ENCODE peak calls at places on chromosomes 5 and 9, in six cellular contexts. One of them, this sample, is unnamed.

GRCh38 chr5:93626801-93627200 is 43.8 kb downstream of the NR2F1 start:
- DNase-seq in AG10803: no peak
- DNase-seq in IMR-90: no peak
- DNase-seq in brain microvascular endothelial cell: no peak
- DNase-seq in OCI-LY7: no peak
- DNase-seq in fibroblast of the aortic adventitia: no peak
- DNase-seq in this sample: no peak

GRCh38 chr5:169777112-169777511 is 140.0 kb downstream of the DOCK2 start:
- DNase-seq in OCI-LY7: no peak
- DNase-seq in IMR-90: no peak
- DNase-seq in brain microvascular endothelial cell: no peak
- DNase-seq in fibroblast of the aortic adventitia: no peak
- DNase-seq in AG10803: no peak
- DNase-seq in this sample: no peak

GRCh38 chr9:38284768-38285080 is 107.8 kb upstream of the ALDH1B1 start:
- DNase-seq in fibroblast of the aortic adventitia: no peak
- DNase-seq in IMR-90: no peak
- DNase-seq in brain microvascular endothelial cell: no peak
- DNase-seq in AG10803: no peak
- DNase-seq in OCI-LY7: no peak
- DNase-seq in this sample: no peak

GRCh38 chr5:68618501-68618900 is 402.9 kb downstream of the PIK3R1 start:
- DNase-seq in AG10803: no peak
- DNase-seq in fibroblast of the aortic adventitia: no peak
- DNase-seq in IMR-90: no peak
- DNase-seq in OCI-LY7: no peak
- DNase-seq in brain microvascular endothelial cell: no peak
- DNase-seq in this sample: no peak

GRCh38 chr9:32072568-32072967 is 311.9 kb upstream of the ACO1 start:
- DNase-seq in brain microvascular endothelial cell: no peak
- DNase-seq in IMR-90: no peak
- DNase-seq in fibroblast of the aortic adventitia: no peak
- DNase-seq in OCI-LY7: no peak
- DNase-seq in AG10803: no peak
- DNase-seq in this sample: no peak

GRCh38 chr5:79793722-79794121 is 104.1 kb downstream of the CMYA5 start:
- DNase-seq in brain microvascular endothelial cell: no peak
- DNase-seq in OCI-LY7: no peak
- DNase-seq in AG10803: no peak
- DNase-seq in fibroblast of the aortic adventitia: no peak
- DNase-seq in IMR-90: no peak
- DNase-seq in this sample: no peak

GRCh38 chr5:53335115-53335514 is 145.3 kb upstream of the FST start:
- DNase-seq in brain microvascular endothelial cell: no peak
- DNase-seq in AG10803: peak; percentile 35
- DNase-seq in fibroblast of the aortic adventitia: peak; percentile 54
- DNase-seq in IMR-90: peak; percentile 34
- DNase-seq in OCI-LY7: no peak
- DNase-seq in this sample: no peak

GRCh38 chr9:82682431-82682830 is 380.5 kb downstream of the RASEF start:
- DNase-seq in brain microvascular endothelial cell: no peak
- DNase-seq in fibroblast of the aortic adventitia: no peak
- DNase-seq in IMR-90: no peak
- DNase-seq in OCI-LY7: no peak
- DNase-seq in AG10803: no peak
- DNase-seq in this sample: no peak

GRCh38 chr5:54883374-54884194 is 101.8 kb downstream of the ESM1 start:
- DNase-seq in brain microvascular endothelial cell: no peak
- DNase-seq in fibroblast of the aortic adventitia: peak; percentile 49
- DNase-seq in OCI-LY7: no peak
- DNase-seq in IMR-90: peak; percentile 54
- DNase-seq in AG10803: peak; percentile 52
- DNase-seq in this sample: no peak

GRCh38 chr5:124289641-124290201 is 456.7 kb downstream of the ZNF608 start:
- DNase-seq in AG10803: no peak
- DNase-seq in OCI-LY7: peak; percentile 7
- DNase-seq in fibroblast of the aortic adventitia: no peak
- DNase-seq in brain microvascular endothelial cell: no peak
- DNase-seq in IMR-90: no peak
- DNase-seq in this sample: no peak

GRCh38 chr5:58411372-58411771 is 48.5 kb downstream of the PLK2 start:
- DNase-seq in OCI-LY7: no peak
- DNase-seq in AG10803: no peak
- DNase-seq in IMR-90: peak; percentile 22
- DNase-seq in brain microvascular endothelial cell: no peak
- DNase-seq in fibroblast of the aortic adventitia: no peak
- DNase-seq in this sample: no peak

GRCh38 chr9:9078301-9078700 is 1278.7 kb upstream of the DMAC1 start:
- DNase-seq in OCI-LY7: no peak
- DNase-seq in fibroblast of the aortic adventitia: no peak
- DNase-seq in IMR-90: no peak
- DNase-seq in brain microvascular endothelial cell: no peak
- DNase-seq in AG10803: no peak
- DNase-seq in this sample: no peak

GRCh38 chr5:178372091-178372695 is 139.6 kb upstream of the PHYKPL start:
- DNase-seq in IMR-90: no peak
- DNase-seq in AG10803: peak; percentile 20
- DNase-seq in fibroblast of the aortic adventitia: no peak
- DNase-seq in brain microvascular endothelial cell: no peak
- DNase-seq in OCI-LY7: no peak
- DNase-seq in this sample: no peak

GRCh38 chr9:120583958-120584369 is 4.0 kb upstream of the CDK5RAP2 start:
- DNase-seq in OCI-LY7: peak; percentile 82
- DNase-seq in AG10803: peak; percentile 96
- DNase-seq in IMR-90: peak; percentile 93
- DNase-seq in brain microvascular endothelial cell: peak; percentile 90
- DNase-seq in fibroblast of the aortic adventitia: peak; percentile 84
- DNase-seq in this sample: peak; percentile 70

GRCh38 chr5:108661590-108662219 is 86.0 kb upstream of the FER start:
- DNase-seq in IMR-90: peak; percentile 47
- DNase-seq in brain microvascular endothelial cell: peak; percentile 42
- DNase-seq in AG10803: peak; percentile 34
- DNase-seq in fibroblast of the aortic adventitia: peak; percentile 22
- DNase-seq in OCI-LY7: no peak
- DNase-seq in this sample: no peak

GRCh38 chr9:16265671-16266070 is 604.8 kb downstream of the BNC2 start:
- DNase-seq in fibroblast of the aortic adventitia: peak; percentile 19
- DNase-seq in OCI-LY7: no peak
- DNase-seq in IMR-90: peak; percentile 31
- DNase-seq in brain microvascular endothelial cell: no peak
- DNase-seq in AG10803: no peak
- DNase-seq in this sample: no peak

GRCh38 chr5:89301572-89302025 is 418.6 kb upstream of the MEF2C start:
- DNase-seq in IMR-90: no peak
- DNase-seq in AG10803: no peak
- DNase-seq in OCI-LY7: no peak
- DNase-seq in fibroblast of the aortic adventitia: no peak
- DNase-seq in brain microvascular endothelial cell: no peak
- DNase-seq in this sample: no peak

GRCh38 chr5:132072070-132072469 is 1.5 kb upstream of the CSF2 start:
- DNase-seq in IMR-90: no peak
- DNase-seq in OCI-LY7: no peak
- DNase-seq in brain microvascular endothelial cell: no peak
- DNase-seq in fibroblast of the aortic adventitia: no peak
- DNase-seq in AG10803: no peak
- DNase-seq in this sample: no peak

GRCh38 chr5:82931110-82931509 is 146.1 kb downstream of the TMEM167A start:
- DNase-seq in brain microvascular endothelial cell: peak; percentile 35
- DNase-seq in OCI-LY7: no peak
- DNase-seq in AG10803: no peak
- DNase-seq in IMR-90: peak; percentile 15
- DNase-seq in fibroblast of the aortic adventitia: peak; percentile 80
- DNase-seq in this sample: no peak

DNA sequence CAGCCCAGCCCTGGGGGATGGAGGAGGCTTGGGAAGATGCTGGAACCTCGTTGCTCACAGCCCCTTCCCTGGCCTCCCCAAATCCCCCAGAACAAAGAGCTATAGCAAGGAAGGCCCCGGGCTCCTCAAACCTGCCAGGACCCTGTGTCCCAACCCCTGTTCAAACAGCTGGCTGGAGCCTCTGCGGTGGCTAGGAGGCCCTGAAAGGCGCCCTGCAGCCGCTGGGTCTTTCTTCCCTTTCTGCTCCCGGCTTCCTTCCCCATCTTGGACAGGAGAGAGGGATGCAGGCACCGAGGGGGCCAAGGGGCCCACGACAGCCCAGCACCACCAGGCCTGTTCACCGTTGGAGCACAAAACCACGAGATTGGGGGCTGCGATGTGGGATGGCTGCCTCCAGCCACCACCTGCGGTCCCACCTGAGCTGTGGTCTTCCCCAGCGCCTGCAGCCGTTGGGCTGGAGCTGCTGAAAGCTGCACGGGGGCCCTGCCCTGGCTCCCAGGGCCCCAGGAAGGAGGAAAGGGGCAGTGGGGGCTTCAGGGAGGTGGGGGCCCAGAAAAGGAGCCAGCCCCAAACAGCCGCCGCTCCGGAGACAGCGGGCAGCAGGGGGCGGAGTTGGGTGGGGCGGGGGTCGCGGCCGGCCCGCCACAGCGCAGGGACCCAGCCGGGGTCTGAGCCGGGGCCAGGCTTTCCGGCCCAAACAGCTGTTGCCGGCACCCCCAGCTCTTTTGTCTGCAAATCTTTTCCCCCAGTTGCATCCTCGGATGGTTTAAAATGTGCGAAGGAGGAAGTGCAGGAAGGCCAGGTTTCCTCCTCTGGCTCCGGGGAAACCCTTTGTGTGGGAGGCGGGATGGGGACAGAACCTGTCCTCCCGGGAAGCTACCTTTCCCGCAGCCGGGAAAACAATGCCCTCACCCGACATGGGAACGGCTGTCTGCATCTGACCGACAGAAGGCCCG is 16.1 kb downstream of the NOTCH1 start:
- DNase-seq in fibroblast of the aortic adventitia: no peak
- DNase-seq in IMR-90: no peak
- DNase-seq in OCI-LY7: no peak
- DNase-seq in AG10803: no peak
- DNase-seq in brain microvascular endothelial cell: no peak
- DNase-seq in this sample: no peak
- TF ChIP-seq CTCF in fibroblast of the aortic adventitia: no peak
- TF ChIP-seq CTCF in IMR-90: no peak
- TF ChIP-seq CTCF in OCI-LY7: peak; percentile 38
- TF ChIP-seq CTCF in AG10803: no peak
- TF ChIP-seq CTCF in brain microvascular endothelial cell: no peak
- TF ChIP-seq CTCF in this sample: no peak

DNA sequence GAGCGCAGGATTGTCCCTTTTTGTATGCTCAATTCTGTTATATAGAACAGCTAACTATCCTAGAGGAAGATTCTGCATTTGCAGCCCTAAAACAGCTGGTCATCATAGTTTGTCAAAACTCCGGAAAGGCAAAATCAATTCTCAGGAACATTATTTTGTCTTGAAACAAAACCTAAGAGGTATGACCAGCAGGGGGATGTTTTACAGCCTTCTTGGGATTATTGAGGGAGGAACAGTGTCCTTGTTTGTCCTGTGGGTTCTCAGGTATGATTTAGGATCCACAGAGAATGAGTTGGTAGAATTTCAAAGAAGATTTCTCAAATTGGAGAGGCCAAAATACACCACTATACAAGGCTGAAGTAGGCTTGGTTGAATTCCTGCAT is 136.4 kb downstream of the ZSWIM6 start:
- DNase-seq in OCI-LY7: no peak
- DNase-seq in IMR-90: no peak
- DNase-seq in AG10803: no peak
- DNase-seq in brain microvascular endothelial cell: no peak
- DNase-seq in fibroblast of the aortic adventitia: no peak
- DNase-seq in this sample: no peak
- TF ChIP-seq CTCF in OCI-LY7: peak; percentile 6
- TF ChIP-seq CTCF in IMR-90: no peak
- TF ChIP-seq CTCF in AG10803: peak; percentile 30
- TF ChIP-seq CTCF in brain microvascular endothelial cell: peak; percentile 34
- TF ChIP-seq CTCF in fibroblast of the aortic adventitia: peak; percentile 19
- TF ChIP-seq CTCF in this sample: no peak

DNA sequence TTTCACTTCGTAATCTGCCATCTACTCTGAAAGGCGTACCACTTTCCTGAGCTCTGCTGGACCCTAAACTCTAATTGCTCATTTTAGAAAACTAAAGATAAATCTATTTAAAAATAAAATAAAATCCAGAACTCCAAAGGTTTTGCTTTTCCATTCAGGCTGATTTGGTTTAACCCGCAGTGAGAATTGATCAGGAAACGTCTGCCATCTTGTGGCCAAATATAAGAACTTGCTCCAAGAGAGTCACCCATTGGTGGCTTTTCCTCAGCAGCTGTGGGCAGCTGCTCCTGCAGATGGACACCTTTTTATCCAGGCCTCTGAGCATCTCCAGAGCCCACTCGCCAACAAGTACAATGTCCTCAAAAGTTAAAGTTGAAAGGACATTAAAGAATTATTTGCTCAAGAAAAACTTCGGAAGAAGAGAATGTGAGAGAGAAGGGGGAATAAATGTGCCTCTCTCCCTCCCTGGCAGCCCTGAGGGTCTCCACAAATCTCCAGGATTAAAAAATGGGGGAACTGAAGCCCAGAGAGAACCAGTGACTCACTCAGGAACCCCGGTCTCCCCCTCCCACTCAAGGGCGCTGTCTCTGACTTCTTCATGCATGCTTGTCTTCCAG is 4.1 kb downstream of the SAXO1 start:
- DNase-seq in IMR-90: peak; percentile 75
- DNase-seq in brain microvascular endothelial cell: peak; percentile 67
- DNase-seq in AG10803: peak; percentile 70
- DNase-seq in OCI-LY7: peak; percentile 52
- DNase-seq in fibroblast of the aortic adventitia: peak; percentile 86
- DNase-seq in this sample: peak; percentile 41
- TF ChIP-seq CTCF in IMR-90: peak; percentile 83
- TF ChIP-seq CTCF in brain microvascular endothelial cell: peak; percentile 72
- TF ChIP-seq CTCF in AG10803: peak; percentile 82
- TF ChIP-seq CTCF in OCI-LY7: peak; percentile 90
- TF ChIP-seq CTCF in fibroblast of the aortic adventitia: peak; percentile 68
- TF ChIP-seq CTCF in this sample: peak; percentile 92

GRCh38 chr9:92438900-92439526 is 14.7 kb upstream of the OMD start:
- DNase-seq in IMR-90: peak; percentile 53
- DNase-seq in AG10803: peak; percentile 45
- DNase-seq in brain microvascular endothelial cell: no peak
- DNase-seq in OCI-LY7: peak; percentile 11
- DNase-seq in fibroblast of the aortic adventitia: peak; percentile 76
- DNase-seq in this sample: no peak
- TF ChIP-seq CTCF in IMR-90: peak; percentile 57
- TF ChIP-seq CTCF in AG10803: peak; percentile 52
- TF ChIP-seq CTCF in brain microvascular endothelial cell: no peak
- TF ChIP-seq CTCF in OCI-LY7: peak; percentile 66
- TF ChIP-seq CTCF in fibroblast of the aortic adventitia: peak; percentile 37
- TF ChIP-seq CTCF in this sample: peak; percentile 28